ENCODE peak calls at places on chromosomes 12 and 14, in five cellular contexts. S is body of pancreas; L is CD8-positive, alpha-beta T cell; T is A549; U is thoracic aorta. M is an unnamed sample.

GRCh38 chr12:4984971-4985370 is 58.7 kb upstream of the KCNA5 start:
- DNase-seq in S (no peak), L (no peak), T (no peak), U (no peak), M (no peak)

GRCh38 chr12:67640863-67641262 is 7.7 kb upstream of the DYRK2 start:
- DNase-seq in S (no peak), L (no peak), T (no peak), U (no peak), M (no peak)

GRCh38 chr14:40362856-40363255 is 930.6 kb upstream of the FBXO33 start:
- DNase-seq in S (no peak), L (no peak), T (no peak), U (no peak), M (no peak)

GRCh38 chr14:22174412-22174811 is 414.6 kb downstream of the DAD1 start:
- DNase-seq in S (no peak), L (no peak), T (no peak), U (no peak), M (no peak)

GRCh38 chr12:74646831-74647230 is 109.2 kb downstream of the ATXN7L3B start:
- DNase-seq in S (no peak), L (no peak), T (no peak), U (no peak), M (no peak)

GRCh38 chr12:24814379-24815086 is 134.4 kb downstream of the BCAT1 start:
- DNase-seq in S (no peak), L (no peak), T (no peak), U (no peak), M (no peak)

GRCh38 chr12:67650127-67650495 is 1.6 kb downstream of the DYRK2 start:
- DNase-seq in S (peak; percentile 40), L (no peak), T (peak; percentile 19), U (no peak), M (no peak)

GRCh38 chr12:102833687-102834435 is 83.2 kb downstream of the PAH start:
- DNase-seq in S (no peak), L (no peak), T (no peak), U (no peak), M (no peak)

GRCh38 chr14:34214961-34215360 is 247.1 kb downstream of the SPTSSA start:
- DNase-seq in S (no peak), L (no peak), T (no peak), U (no peak), M (no peak)

GRCh38 chr12:97643961-97644360 is 181.4 kb downstream of the RMST start:
- DNase-seq in S (no peak), L (no peak), T (no peak), U (no peak), M (no peak)

GRCh38 chr14:60789656-60790055 is 55.1 kb downstream of the MNAT1 start:
- DNase-seq in S (no peak), L (no peak), T (no peak), U (no peak), M (no peak)

GRCh38 chr14:50007123-50007903 is 109.1 kb downstream of the VCPKMT start:
- DNase-seq in S (no peak), L (no peak), T (peak; percentile 23), U (no peak), M (no peak)

GRCh38 chr14:59484611-59485174 is 376 bp downstream of the JKAMP start:
- DNase-seq in S (no peak), L (no peak), T (no peak), U (no peak), M (no peak)

GRCh38 chr12:81077686-81078441 is at the start of gene ACSS3:
- DNase-seq in S (peak; percentile 41), L (no peak), T (no peak), U (peak; percentile 4), M (no peak)

GRCh38 chr12:103272949-103273348 is 222.8 kb downstream of the C12orf42 start:
- DNase-seq in S (no peak), L (no peak), T (no peak), U (no peak), M (no peak)

GRCh38 chr12:113622410-113622809 is 150.7 kb upstream of the LHX5 start:
- DNase-seq in S (no peak), L (no peak), T (no peak), U (no peak), M (no peak)

GRCh38 chr12:30753233-30753632 is 1.5 kb downstream of the CAPRIN2 start:
- DNase-seq in S (no peak), L (no peak), T (peak; percentile 40), U (no peak), M (no peak)

GRCh38 chr12:59398164-59398563 is 197.7 kb upstream of the SLC16A7 start:
- DNase-seq in S (no peak), L (no peak), T (no peak), U (no peak), M (no peak)

GRCh38 chr12:71599213-71599612 is 64.4 kb downstream of the ZFC3H1 start:
- DNase-seq in S (no peak), L (no peak), T (no peak), U (no peak), M (no peak)

GRCh38 chr12:2287589-2287988 is 234.8 kb downstream of the CACNA1C start:
- DNase-seq in S (no peak), L (no peak), T (no peak), U (no peak), M (no peak)

GRCh38 chr14:69154779-69155178 is 1.9 kb upstream of the DCAF5 start:
- DNase-seq in S (peak; percentile 34), L (no peak), T (peak; percentile 65), U (peak; percentile 5), M (no peak)

GRCh38 chr14:71931492-71932228 is 569 bp upstream of the RGS6 start:
- DNase-seq in S (no peak), L (no peak), T (no peak), U (no peak), M (no peak)

GRCh38 chr14:54589843-54590242 is 22.9 kb downstream of the SAMD4A start:
- DNase-seq in S (no peak), L (no peak), T (no peak), U (no peak), M (no peak)

GRCh38 chr12:53036802-53037201 is 13.1 kb upstream of the TNS2 start:
- DNase-seq in S (no peak), L (no peak), T (no peak), U (no peak), M (no peak)

GRCh38 chr12:68803948-68804653 is 3.9 kb upstream of the MDM2 start:
- DNase-seq in S (no peak), L (no peak), T (no peak), U (no peak), M (no peak)

GRCh38 chr12:45613306-45613705 is 116.2 kb upstream of the ARID2 start:
- DNase-seq in S (no peak), L (no peak), T (no peak), U (no peak), M (no peak)

GRCh38 chr14:91303091-91303923 is 58.8 kb upstream of the GPR68 start:
- DNase-seq in S (no peak), L (no peak), T (peak; percentile 46), U (no peak), M (no peak)

GRCh38 chr12:89208661-89209096 is 143.6 kb downstream of the DUSP6 start:
- DNase-seq in S (no peak), L (no peak), T (no peak), U (no peak), M (no peak)

GRCh38 chr14:105448706-105449111 is 25.9 kb upstream of the CRIP2 start:
- DNase-seq in S (peak; percentile 76), L (peak; percentile 77), T (peak; percentile 87), U (no peak), M (peak; percentile 85)

GRCh38 chr12:121811434-121812319 is 7.9 kb downstream of the SETD1B start:
- DNase-seq in S (peak; percentile 77), L (peak; percentile 86), T (peak; percentile 70), U (no peak), M (peak; percentile 68)

GRCh38 chr12:103273645-103274044 is 222.1 kb downstream of the C12orf42 start:
- DNase-seq in S (no peak), L (no peak), T (no peak), U (no peak), M (no peak)

GRCh38 chr14:43200519-43200918 is 1306.6 kb downstream of the FSCB start:
- DNase-seq in S (no peak), L (no peak), T (no peak), U (no peak), M (no peak)

DNA sequence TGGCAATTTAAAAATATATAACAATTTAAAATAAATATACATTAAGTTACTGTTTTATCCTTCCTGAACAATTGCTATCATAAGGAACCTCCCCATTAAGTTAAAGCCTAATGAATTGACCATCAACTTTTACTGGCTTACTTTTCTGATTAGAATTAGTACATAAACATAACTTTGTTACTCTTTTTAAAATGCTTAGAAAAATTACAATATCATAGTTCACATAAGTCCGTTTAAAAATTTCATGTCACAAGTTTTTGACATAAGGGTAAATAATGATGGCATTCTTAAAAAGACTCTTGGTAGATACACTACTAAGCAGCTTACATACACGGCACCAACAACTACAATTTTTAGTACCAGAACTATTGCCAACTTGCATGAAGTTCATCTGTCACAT is 1308.6 kb downstream of the FSCB start:
- DNase-seq in S (no peak), L (no peak), T (no peak), U (no peak), M (no peak)
- H3K27ac ChIP-seq in S (no peak overlapping the region), L (no peak overlapping the region), T (no peak overlapping the region), U (no peak overlapping the region), M (no peak overlapping the region)

GRCh38 chr14:102272392-102272791 is 32.6 kb downstream of the MOK start:
- DNase-seq in S (no peak), L (no peak), T (no peak), U (no peak), M (no peak)
- H3K4me3 ChIP-seq in S (no peak overlapping the region), L (no peak overlapping the region), T (no peak overlapping the region), U (no peak overlapping the region), M (no peak overlapping the region)

GRCh38 chr12:114623737-114624136 is 60.2 kb downstream of the TBX3 start:
- DNase-seq in S (no peak), L (no peak), T (no peak), U (no peak), M (no peak)

GRCh38 chr12:114631242-114631641 is 52.7 kb downstream of the TBX3 start:
- DNase-seq in S (no peak), L (no peak), T (no peak), U (no peak), M (no peak)

GRCh38 chr12:114627393-114627792 is 56.6 kb downstream of the TBX3 start:
- DNase-seq in S (no peak), L (no peak), T (no peak), U (no peak), M (no peak)

GRCh38 chr12:114628199-114628598 is 55.8 kb downstream of the TBX3 start:
- DNase-seq in S (no peak), L (no peak), T (no peak), U (no peak), M (no peak)

DNA sequence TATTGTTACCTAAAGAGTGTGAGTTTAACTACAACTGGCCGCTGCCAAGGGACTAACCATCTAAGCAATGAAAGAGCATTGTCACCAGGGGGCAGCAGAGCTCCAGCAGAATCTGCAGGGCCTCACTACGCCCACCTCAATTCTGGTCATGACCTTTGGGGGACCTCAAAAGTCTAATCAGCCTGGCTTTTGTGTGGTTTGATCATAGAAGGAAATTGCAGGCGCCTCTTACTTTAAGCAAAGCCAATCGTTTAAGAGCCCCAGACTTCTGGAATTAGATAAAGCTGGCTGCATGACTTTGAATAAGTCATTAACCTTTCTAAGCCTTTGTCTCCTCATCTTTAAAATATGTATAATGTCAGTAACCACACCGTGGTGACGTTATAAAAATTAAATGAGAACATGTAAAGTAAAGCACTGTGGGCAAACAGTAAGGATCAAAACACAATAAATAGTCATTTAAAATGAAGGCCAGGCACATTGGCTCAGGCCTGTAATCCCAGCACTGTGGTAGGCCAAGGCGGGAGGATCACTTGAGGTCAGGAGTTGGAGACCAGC is 58.6 kb downstream of the TBX3 start:
- DNase-seq in S (peak; percentile 36), L (no peak), T (peak; percentile 65), U (no peak), M (no peak)
- TF ChIP-seq CTCF in S (peak; percentile 47), L (no peak), T (peak; percentile 86), U (no peak), M (peak; percentile 31)

GRCh38 chr14:92759300-92759678 is 10.9 kb upstream of the LGMN start:
- DNase-seq in S (no peak), L (no peak), T (no peak), U (no peak), M (no peak)
- H3K27ac ChIP-seq in S (no peak overlapping the region), L (no peak overlapping the region), T (no peak overlapping the region), U (no peak overlapping the region), M (no peak overlapping the region)